ENCODE peak calls at places on chromosome 5, in seven cellular contexts. W is GM23338, E is GM12878, P is K562, X is HCT116, F is SK-N-SH, D is HepG2. N is an unnamed sample. For H3K4me1 and H3K27me3, the result is how much of the 10 kb centered on the place peaks cover.

GRCh38 chr5:108360280-108360679 is 21.6 kb downstream of the FBXL17 start:
- DNase-seq in P (no peak), F (no peak), D (no peak), E (no peak), W (no peak), X (no peak), N (no peak)

GRCh38 chr5:31106742-31107546 is 86.5 kb upstream of the CDH6 start:
- DNase-seq in X (no peak), W (peak), D (no peak), E (no peak), P (no peak), F (no peak), N (no peak)

GRCh38 chr5:31113101-31113500 is 80.4 kb upstream of the CDH6 start:
- DNase-seq in D (no peak), E (no peak), F (no peak), P (no peak), W (no peak), X (no peak), N (no peak)

GRCh38 chr5:174692982-174693422 is 31.4 kb upstream of the MSX2 start:
- DNase-seq in X (no peak), W (peak), E (no peak), D (no peak), P (no peak), F (peak), N (no peak)

GRCh38 chr5:7876867-7877266 is 7.9 kb downstream of the MTRR start:
- DNase-seq in D (no peak), E (no peak), F (no peak), X (no peak), W (no peak), P (no peak), N (no peak)

GRCh38 chr5:148913985-148914421 is 87.6 kb downstream of the ADRB2 start:
- DNase-seq in P (no peak), X (no peak), F (no peak), W (peak), D (peak), E (no peak), N (no peak)

GRCh38 chr5:66727630-66728029 is 131.4 kb downstream of the MAST4 start:
- DNase-seq in P (no peak), X (no peak), E (no peak), F (no peak), D (no peak), W (no peak), N (no peak)

GRCh38 chr5:176740131-176740701 is 70.1 kb upstream of the UNC5A start:
- DNase-seq in F (peak), D (no peak), E (no peak), P (no peak), X (no peak), W (no peak), N (no peak)

GRCh38 chr5:19175776-19176570 is 812.0 kb downstream of the CDH18 start:
- DNase-seq in X (no peak), F (no peak), P (no peak), D (no peak), E (no peak), W (no peak), N (no peak)

DNA sequence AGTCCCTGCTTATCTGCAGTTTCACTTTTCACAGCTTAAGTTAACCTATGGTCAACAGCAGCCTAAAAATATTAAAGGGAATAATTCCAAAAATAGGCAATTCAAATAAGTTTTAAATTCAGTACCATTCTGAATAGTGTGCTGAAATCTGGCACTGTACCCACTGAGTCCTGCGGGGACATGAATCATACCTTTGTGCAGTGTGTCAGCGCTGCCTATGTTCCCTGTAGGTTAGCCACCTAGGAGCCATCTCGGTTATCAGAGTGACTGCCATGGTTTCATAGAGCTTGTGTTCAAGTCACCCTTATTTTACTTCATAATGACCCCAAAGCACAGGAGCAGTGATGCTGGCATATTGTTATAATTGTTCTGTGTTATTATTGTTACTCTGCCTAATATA is 139.9 kb downstream of the GPBP1 start:
- DNase-seq in D (no peak), E (no peak), W (no peak), F (no peak), P (no peak), X (no peak), N (no peak)
- H3K4me1 ChIP-seq in D (under half), E (under half), W (under half), F (under half), P (under half), X (under half), N (under half)

GRCh38 chr5:77645995-77646639 is 7.6 kb upstream of the OTP start:
- DNase-seq in P (no peak), W (no peak), F (no peak), D (no peak), E (no peak), X (no peak), N (no peak)

GRCh38 chr5:77649776-77650175 is 11.3 kb upstream of the OTP start:
- DNase-seq in W (no peak), P (no peak), E (no peak), D (no peak), X (no peak), F (no peak), N (no peak)

GRCh38 chr5:77650686-77651085 is 12.2 kb upstream of the OTP start:
- DNase-seq in E (no peak), W (no peak), D (no peak), F (no peak), P (no peak), X (no peak), N (no peak)

GRCh38 chr5:77645158-77645994 is 6.9 kb upstream of the OTP start:
- DNase-seq in X (peak), F (peak), D (peak), W (peak), P (peak), E (no peak), N (no peak)

GRCh38 chr5:77651343-77651742 is 12.8 kb upstream of the OTP start:
- DNase-seq in W (no peak), X (no peak), F (no peak), P (no peak), E (no peak), D (no peak), N (no peak)
- H3K27me3 ChIP-seq in W (half or more), X (under half), F (under half), P (under half), E (under half), D (under half), N (under half)

GRCh38 chr5:39759696-39760095 is 334.9 kb upstream of the DAB2 start:
- DNase-seq in X (no peak), D (no peak), W (no peak), P (no peak), F (no peak), E (no peak), N (no peak)
- TF ChIP-seq REST in X (no peak), D (no peak), W (no peak), P (no peak), F (no peak), E (no peak), N (no peak)

DNA sequence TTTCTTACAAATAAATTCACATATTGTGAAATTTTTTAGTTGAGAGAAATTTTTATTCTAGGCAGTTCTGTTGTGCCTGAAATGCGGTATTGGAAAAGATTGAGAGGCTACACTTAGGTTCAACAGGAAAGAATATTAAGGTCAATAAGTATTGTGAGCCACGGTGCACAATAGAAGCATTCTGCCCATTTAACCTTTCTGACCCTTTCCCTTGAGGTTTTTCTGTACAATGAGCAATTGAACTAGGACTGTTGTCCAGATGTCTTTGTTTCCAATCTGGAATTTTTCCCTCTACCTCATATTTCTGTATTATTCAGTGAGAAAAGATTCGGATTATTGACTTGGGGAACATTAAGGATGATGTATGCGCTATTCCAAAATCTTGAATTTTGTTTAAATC is 205.2 kb downstream of the NR3C1 start:
- DNase-seq in D (peak), F (no peak), E (no peak), X (no peak), W (no peak), P (no peak), N (no peak)
- H3K4me1 ChIP-seq in D (half or more), F (under half), E (under half), X (under half), W (under half), P (under half), N (under half)

GRCh38 chr5:135714126-135714894 is 120.2 kb upstream of the SLC25A48 start:
- DNase-seq in P (no peak), D (no peak), W (no peak), E (no peak), X (no peak), F (no peak), N (no peak)

GRCh38 chr5:135709103-135709660 is 125.3 kb upstream of the SLC25A48 start:
- DNase-seq in P (no peak), W (no peak), D (no peak), E (no peak), X (no peak), F (no peak), N (no peak)

GRCh38 chr5:135709998-135710670 is 124.3 kb upstream of the SLC25A48 start:
- DNase-seq in D (peak), E (no peak), W (no peak), X (no peak), F (no peak), P (no peak), N (no peak)

GRCh38 chr5:135715267-135716050 is 119.0 kb upstream of the SLC25A48 start:
- DNase-seq in P (no peak), D (no peak), F (no peak), E (no peak), W (no peak), X (no peak), N (no peak)

GRCh38 chr5:135713516-135713915 is 120.9 kb upstream of the SLC25A48 start:
- DNase-seq in E (no peak), W (no peak), F (no peak), D (no peak), X (no peak), P (no peak), N (no peak)
- H3K27me3 ChIP-seq in E (under half), W (under half), F (under half), D (under half), X (under half), P (under half), N (under half)

GRCh38 chr5:93018461-93018860 is 562.6 kb downstream of the NR2F1-AS1 start:
- DNase-seq in X (no peak), W (no peak), F (no peak), P (no peak), D (no peak), E (no peak), N (no peak)
- TF ChIP-seq REST in X (no peak), W (no peak), F (no peak), P (no peak), D (no peak), E (no peak), N (no peak)

DNA sequence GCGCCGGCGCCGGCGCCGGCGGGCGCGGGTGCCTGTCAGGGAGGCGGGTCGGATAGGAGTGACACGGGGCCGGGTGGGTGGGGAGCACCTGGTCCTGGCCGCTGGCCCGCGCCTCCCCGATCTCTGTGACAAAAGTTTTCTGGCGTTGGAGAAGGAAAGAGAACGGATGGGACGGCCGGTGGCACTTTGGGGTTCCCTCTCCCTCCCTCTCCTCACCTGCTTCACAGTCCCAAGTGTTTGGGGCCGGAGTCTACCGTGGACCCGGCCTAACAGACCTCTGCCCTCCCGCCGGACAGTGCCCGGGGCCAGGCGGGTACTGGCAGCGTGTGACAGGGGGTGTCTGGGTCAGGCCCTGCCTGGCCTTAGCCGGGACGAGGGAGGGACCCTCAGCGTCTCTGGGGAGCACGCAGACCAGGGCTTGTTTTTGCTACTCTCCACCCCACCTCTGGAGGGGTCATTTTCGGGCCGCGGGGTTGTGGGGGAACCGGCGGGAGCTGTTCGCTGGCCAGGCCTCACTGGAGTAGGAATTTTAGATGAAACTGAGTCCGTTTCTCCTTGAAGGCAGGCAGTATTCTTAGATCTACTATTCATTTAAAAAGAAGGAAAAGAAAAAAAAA is 1.7 kb downstream of the PRDM6 start:
- DNase-seq in D (no peak), F (peak), W (peak), P (no peak), E (no peak), X (no peak), N (no peak)
- H3K4me1 ChIP-seq in D (under half), F (under half), W (under half), P (under half), E (under half), X (under half), N (under half)

DNA sequence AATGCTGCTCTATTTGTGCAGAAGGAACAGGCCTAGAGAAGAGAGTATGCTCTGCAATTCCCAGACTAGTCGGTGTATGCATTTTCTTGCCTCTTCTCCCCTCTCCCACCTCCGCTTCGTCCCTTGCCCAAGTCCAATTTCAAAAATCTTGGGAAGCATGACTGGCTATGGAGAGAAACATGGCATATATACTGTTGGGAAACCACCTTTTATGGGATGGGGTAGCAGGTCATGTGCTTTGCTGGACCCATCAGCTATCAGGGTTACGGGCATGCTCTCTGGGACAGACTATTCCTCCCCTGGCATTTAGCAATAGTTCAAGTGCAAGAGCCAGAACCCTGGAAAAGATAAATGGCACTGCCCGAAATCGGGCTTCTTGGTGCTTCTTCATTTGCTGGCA is 12.0 kb downstream of the ISL1 start:
- DNase-seq in F (no peak), W (no peak), D (no peak), P (no peak), E (no peak), X (no peak), N (no peak)
- H3K27me3 ChIP-seq in F (under half), W (half or more), D (under half), P (under half), E (under half), X (under half), N (under half)